ENCODE peak calls at places on chromosomes 13 and 19, in four cellular contexts. One of them, this sample, is unnamed.
A peak's percentile ranks its signal among the peaks of the same experiment; 100 is the strongest.

GRCh38 chr19:50628551-50628950 is 11.1 kb downstream of the SYT3 start:
- DNase-seq in K562: no peak
- DNase-seq in GM12878: no peak
- DNase-seq in HepG2: no peak
- DNase-seq in this sample: no peak

GRCh38 chr19:11783767-11784166 is 14.6 kb upstream of the ZNF491 start:
- DNase-seq in K562: no peak
- DNase-seq in GM12878: no peak
- DNase-seq in HepG2: no peak
- DNase-seq in this sample: no peak

GRCh38 chr19:7658219-7658686 is 10.6 kb upstream of the RETN start:
- DNase-seq in K562: no peak
- DNase-seq in GM12878: peak; percentile 79
- DNase-seq in HepG2: no peak
- DNase-seq in this sample: no peak

GRCh38 chr13:95335667-95336066 is 34.4 kb upstream of the ABCC4 start:
- DNase-seq in K562: no peak
- DNase-seq in GM12878: no peak
- DNase-seq in HepG2: no peak
- DNase-seq in this sample: no peak

GRCh38 chr13:113114511-113115362 is 7.9 kb upstream of the F10 start:
- DNase-seq in K562: no peak
- DNase-seq in GM12878: no peak
- DNase-seq in HepG2: no peak
- DNase-seq in this sample: no peak

GRCh38 chr13:98222081-98222554 is 45.0 kb upstream of the RNF113B start:
- DNase-seq in K562: no peak
- DNase-seq in GM12878: no peak
- DNase-seq in HepG2: no peak
- DNase-seq in this sample: no peak

GRCh38 chr13:78607409-78608253 is 4.3 kb upstream of the POU4F1 start:
- DNase-seq in K562: no peak
- DNase-seq in GM12878: no peak
- DNase-seq in HepG2: no peak
- DNase-seq in this sample: no peak

GRCh38 chr13:44648392-44649117 is 72.4 kb upstream of the TSC22D1 start:
- DNase-seq in K562: no peak
- DNase-seq in GM12878: no peak
- DNase-seq in HepG2: peak; percentile 45
- DNase-seq in this sample: no peak

GRCh38 chr19:42286349-42287016 is 15.4 kb upstream of the PRR19 start:
- DNase-seq in K562: peak; percentile 66
- DNase-seq in GM12878: no peak
- DNase-seq in HepG2: no peak
- DNase-seq in this sample: no peak

GRCh38 chr19:41701401-41702075 is 6.9 kb upstream of the CEACAM5 start:
- DNase-seq in K562: peak; percentile 27
- DNase-seq in GM12878: no peak
- DNase-seq in HepG2: no peak
- DNase-seq in this sample: peak; percentile 71

GRCh38 chr13:110055089-110055488 is 251.9 kb downstream of the COL4A1 start:
- DNase-seq in K562: no peak
- DNase-seq in GM12878: no peak
- DNase-seq in HepG2: no peak
- DNase-seq in this sample: no peak

GRCh38 chr19:5926641-5927438 is 12.8 kb downstream of the CAPS start:
- DNase-seq in K562: no peak
- DNase-seq in GM12878: no peak
- DNase-seq in HepG2: no peak
- DNase-seq in this sample: no peak

GRCh38 chr19:8446055-8446709 is 1.4 kb downstream of the HNRNPM start:
- DNase-seq in K562: no peak
- DNase-seq in GM12878: no peak
- DNase-seq in HepG2: no peak
- DNase-seq in this sample: no peak

GRCh38 chr13:98490866-98491265 is 86.0 kb downstream of the STK24 start:
- DNase-seq in K562: no peak
- DNase-seq in GM12878: no peak
- DNase-seq in HepG2: no peak
- DNase-seq in this sample: no peak

GRCh38 chr13:114015608-114016295 is 41.9 kb upstream of the C13orf46 start:
- DNase-seq in K562: no peak
- DNase-seq in GM12878: no peak
- DNase-seq in HepG2: no peak
- DNase-seq in this sample: no peak

GRCh38 chr13:110702591-110703526 is 3.1 kb downstream of the CARS2 start:
- DNase-seq in K562: no peak
- DNase-seq in GM12878: no peak
- DNase-seq in HepG2: no peak
- DNase-seq in this sample: no peak

GRCh38 chr13:86909318-86909717 is 761.9 kb upstream of the SLITRK5 start:
- DNase-seq in K562: no peak
- DNase-seq in GM12878: no peak
- DNase-seq in HepG2: no peak
- DNase-seq in this sample: no peak

GRCh38 chr13:22111961-22112360 is 441.1 kb downstream of the FGF9 start:
- DNase-seq in K562: no peak
- DNase-seq in GM12878: no peak
- DNase-seq in HepG2: no peak
- DNase-seq in this sample: no peak

GRCh38 chr13:22111152-22111783 is 440.4 kb downstream of the FGF9 start:
- DNase-seq in K562: no peak
- DNase-seq in GM12878: no peak
- DNase-seq in HepG2: no peak
- DNase-seq in this sample: no peak

GRCh38 chr13:22110368-22110767 is 439.5 kb downstream of the FGF9 start:
- DNase-seq in K562: no peak
- DNase-seq in GM12878: no peak
- DNase-seq in HepG2: no peak
- DNase-seq in this sample: no peak

GRCh38 chr13:22112956-22113750 is 442.3 kb downstream of the FGF9 start:
- DNase-seq in K562: no peak
- DNase-seq in GM12878: no peak
- DNase-seq in HepG2: no peak
- DNase-seq in this sample: no peak

DNA sequence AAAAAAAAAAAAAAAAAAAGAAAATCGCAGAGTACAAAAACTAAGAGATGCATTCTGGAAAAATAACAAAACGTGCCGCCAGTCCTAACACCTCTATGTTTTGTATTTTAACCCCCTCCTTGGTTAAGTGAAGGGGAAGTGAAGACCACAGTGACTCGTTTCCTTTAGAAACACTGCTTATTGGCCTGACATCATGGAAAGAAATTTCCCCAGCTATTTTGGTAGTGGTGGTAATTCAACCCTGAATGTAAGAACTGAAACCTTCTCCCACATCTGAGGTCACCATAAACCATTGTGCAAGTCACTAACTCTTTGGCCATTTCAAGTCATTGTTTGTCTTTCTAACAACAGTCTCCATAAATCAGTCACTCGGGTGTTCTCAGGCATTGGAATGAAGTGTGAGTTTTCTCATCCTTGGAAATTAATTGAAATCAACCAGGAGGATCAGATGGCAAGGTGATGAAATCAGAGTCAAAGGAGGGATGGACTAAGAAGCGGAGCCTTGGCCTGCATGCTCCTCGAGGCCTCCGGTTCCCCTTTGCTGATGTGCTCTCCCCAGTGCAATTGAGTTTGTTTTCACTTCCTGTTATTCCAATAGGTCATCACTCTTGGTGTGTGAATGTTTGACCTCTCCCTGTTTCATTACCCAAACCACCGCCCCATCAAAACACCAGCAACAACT is 443.9 kb downstream of the FGF9 start:
- DNase-seq in K562: no peak
- DNase-seq in GM12878: peak; percentile 99
- DNase-seq in HepG2: no peak
- DNase-seq in this sample: no peak
- TF ChIP-seq EP300 in K562: no peak
- TF ChIP-seq EP300 in GM12878: peak; percentile 100
- TF ChIP-seq EP300 in HepG2: no peak
- TF ChIP-seq EP300 in this sample: no peak

GRCh38 chr13:32475403-32475802 is 47.5 kb upstream of the N4BP2L1 start:
- DNase-seq in K562: no peak
- DNase-seq in GM12878: no peak
- DNase-seq in HepG2: no peak
- DNase-seq in this sample: no peak

GRCh38 chr13:32472194-32472621 is 44.3 kb upstream of the N4BP2L1 start:
- DNase-seq in K562: no peak
- DNase-seq in GM12878: peak; percentile 56
- DNase-seq in HepG2: no peak
- DNase-seq in this sample: no peak

GRCh38 chr13:32473650-32474049 is 45.7 kb upstream of the N4BP2L1 start:
- DNase-seq in K562: no peak
- DNase-seq in GM12878: no peak
- DNase-seq in HepG2: no peak
- DNase-seq in this sample: no peak

GRCh38 chr13:32468502-32469147 is 40.7 kb upstream of the N4BP2L1 start:
- DNase-seq in K562: peak; percentile 6
- DNase-seq in GM12878: no peak
- DNase-seq in HepG2: no peak
- DNase-seq in this sample: peak; percentile 2

GRCh38 chr13:32471187-32471922 is 43.4 kb upstream of the N4BP2L1 start:
- DNase-seq in K562: no peak
- DNase-seq in GM12878: no peak
- DNase-seq in HepG2: no peak
- DNase-seq in this sample: no peak
- TF ChIP-seq BHLHE40 in K562: peak; percentile 45
- TF ChIP-seq BHLHE40 in GM12878: no peak
- TF ChIP-seq BHLHE40 in HepG2: no peak
- TF ChIP-seq BHLHE40 in this sample: no peak

DNA sequence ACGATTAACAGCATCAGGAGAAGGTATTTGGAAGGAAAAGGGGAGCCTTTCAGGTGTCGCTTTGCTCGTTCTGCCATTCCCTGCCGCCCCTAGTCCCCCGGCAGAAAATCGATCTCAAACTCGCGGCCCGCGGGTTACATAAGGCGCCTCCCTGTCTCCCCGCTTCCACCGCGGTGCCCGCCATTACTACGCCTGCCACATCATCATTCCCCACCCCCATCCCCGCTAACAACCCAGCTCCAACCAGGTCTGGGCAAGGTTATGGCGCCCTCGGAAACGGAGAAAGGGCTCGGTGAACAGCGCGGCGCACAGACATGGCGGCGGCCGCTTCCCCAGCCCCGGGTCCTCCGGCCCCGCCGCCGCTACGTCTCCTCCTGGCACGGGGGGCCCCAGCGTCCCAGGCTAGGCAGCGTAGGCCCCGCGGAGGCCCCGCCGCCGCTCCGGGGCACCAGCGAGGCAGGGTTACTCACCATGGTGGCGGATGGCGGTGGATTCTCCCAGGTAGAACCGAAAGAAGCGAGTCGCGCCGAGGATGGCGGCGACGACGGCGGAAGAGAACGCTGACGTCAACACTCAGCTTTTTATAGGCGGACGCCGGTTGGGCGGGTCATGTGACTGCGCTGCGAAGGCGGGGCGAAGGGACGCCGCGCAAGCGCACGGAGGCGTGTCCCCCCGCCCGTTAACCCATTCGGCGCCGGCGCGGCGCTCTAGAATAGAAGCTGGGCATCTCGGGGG is at the start of gene EEF2:
- DNase-seq in K562: peak; percentile 93
- DNase-seq in GM12878: peak; percentile 48
- DNase-seq in HepG2: peak; percentile 69
- DNase-seq in this sample: peak; percentile 85
- TF ChIP-seq EP300 in K562: no peak
- TF ChIP-seq EP300 in GM12878: peak; percentile 22
- TF ChIP-seq EP300 in HepG2: no peak
- TF ChIP-seq EP300 in this sample: no peak

GRCh38 chr13:65917731-65918130 is 1312.4 kb downstream of the PCDH9 start:
- DNase-seq in K562: no peak
- DNase-seq in GM12878: no peak
- DNase-seq in HepG2: no peak
- DNase-seq in this sample: no peak

GRCh38 chr13:65913173-65913572 is 1317.0 kb downstream of the PCDH9 start:
- DNase-seq in K562: no peak
- DNase-seq in GM12878: no peak
- DNase-seq in HepG2: no peak
- DNase-seq in this sample: no peak

GRCh38 chr13:65911546-65912193 is 1318.5 kb downstream of the PCDH9 start:
- DNase-seq in K562: no peak
- DNase-seq in GM12878: no peak
- DNase-seq in HepG2: no peak
- DNase-seq in this sample: no peak

GRCh38 chr13:65912516-65912915 is 1317.6 kb downstream of the PCDH9 start:
- DNase-seq in K562: no peak
- DNase-seq in GM12878: no peak
- DNase-seq in HepG2: no peak
- DNase-seq in this sample: no peak

DNA sequence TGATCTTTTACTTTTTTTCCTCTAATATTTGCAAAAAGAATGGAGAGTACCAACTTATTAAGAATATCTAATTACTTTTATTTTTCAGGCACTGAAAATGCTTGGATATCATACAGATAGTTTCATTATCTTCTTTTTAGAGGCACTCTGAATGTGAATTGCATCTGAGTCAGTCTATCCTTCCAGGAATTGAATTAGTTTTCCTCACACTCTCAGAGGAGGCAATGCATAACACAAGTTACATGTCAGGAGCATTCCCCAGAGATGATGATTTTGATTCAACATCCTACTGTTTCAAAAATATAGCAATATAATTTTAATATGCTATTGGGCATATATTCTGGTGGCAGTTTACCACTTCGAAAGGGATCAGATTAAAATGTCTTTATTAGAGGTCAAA is 1315.4 kb downstream of the PCDH9 start:
- DNase-seq in K562: no peak
- DNase-seq in GM12878: no peak
- DNase-seq in HepG2: no peak
- DNase-seq in this sample: no peak
- TF ChIP-seq BHLHE40 in K562: no peak
- TF ChIP-seq BHLHE40 in GM12878: no peak
- TF ChIP-seq BHLHE40 in HepG2: no peak
- TF ChIP-seq BHLHE40 in this sample: no peak

GRCh38 chr13:29435125-29435911 is 160.2 kb downstream of the SLC7A1 start:
- DNase-seq in K562: no peak
- DNase-seq in GM12878: no peak
- DNase-seq in HepG2: no peak
- DNase-seq in this sample: no peak
- TF ChIP-seq EP300 in K562: no peak
- TF ChIP-seq EP300 in GM12878: no peak
- TF ChIP-seq EP300 in HepG2: no peak
- TF ChIP-seq EP300 in this sample: no peak

DNA sequence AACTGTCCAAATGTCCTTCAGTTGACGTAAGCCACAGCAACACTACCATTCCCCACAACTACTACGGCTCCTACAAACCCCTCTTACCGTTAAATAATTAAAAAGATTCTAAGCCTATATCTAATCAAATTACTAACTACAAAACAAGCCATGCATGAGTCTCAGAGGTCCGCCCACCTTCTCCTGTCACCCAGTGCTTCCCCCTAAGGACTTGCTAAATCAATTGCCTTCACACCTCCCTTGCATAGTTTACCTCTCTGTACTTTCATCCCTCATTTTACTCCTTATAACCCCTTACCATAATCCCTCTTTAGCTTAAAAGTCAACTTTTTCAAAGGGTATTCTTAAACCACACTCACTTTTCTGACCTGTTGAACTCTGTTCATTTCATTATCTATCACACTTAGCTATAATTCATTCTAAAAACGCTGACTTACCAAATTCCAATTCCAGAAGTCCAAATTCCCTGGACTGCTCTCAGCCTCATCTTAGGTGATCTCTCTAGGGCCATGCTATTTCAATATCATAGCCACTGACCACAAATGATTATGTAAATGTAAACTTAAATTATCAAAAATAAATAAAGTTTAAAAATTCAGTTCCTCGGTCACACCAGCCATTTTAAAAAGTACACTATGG is 187.8 kb downstream of the DIAPH3 start:
- DNase-seq in K562: no peak
- DNase-seq in GM12878: no peak
- DNase-seq in HepG2: no peak
- DNase-seq in this sample: no peak
- TF ChIP-seq BHLHE40 in K562: no peak
- TF ChIP-seq BHLHE40 in GM12878: no peak
- TF ChIP-seq BHLHE40 in HepG2: no peak
- TF ChIP-seq BHLHE40 in this sample: no peak

This sample was measured in A549.